ENCODE peak calls at places on chromosomes 4 and X, in six cellular contexts. M, T, Z, U, R and F are unnamed samples.

GRCh38 chr4:53015681-53016080 is 153.6 kb downstream of the RASL11B start:
- DNase-seq in R (no peak), T (no peak), Z (peak), U (no peak), M (no peak), F (no peak)

GRCh38 chrX:68403060-68403459 is 30.2 kb downstream of the OPHN1 start:
- DNase-seq in Z (no peak), M (no peak), R (no peak), T (no peak), U (no peak), F (no peak)

GRCh38 chr4:176774852-176775251 is 17.9 kb downstream of the VEGFC start:
- DNase-seq in M (no peak), T (no peak), R (no peak), U (no peak), Z (no peak), F (no peak)

GRCh38 chr4:82784615-82785247 is 13.9 kb downstream of the SCD5 start:
- DNase-seq in M (no peak), T (no peak), U (no peak), R (peak), Z (no peak), F (no peak)

GRCh38 chrX:130171446-130172126 is at the start of gene RAB33A:
- DNase-seq in U (peak), T (peak), Z (no peak), M (no peak), R (peak), F (no peak)

GRCh38 chr4:178632415-178632814 is 1190.2 kb upstream of the AGA start:
- DNase-seq in R (no peak), U (no peak), Z (no peak), T (no peak), M (no peak), F (no peak)

GRCh38 chrX:44884944-44885343 is 12.0 kb downstream of the KDM6A start:
- DNase-seq in T (no peak), U (no peak), R (no peak), M (no peak), Z (no peak), F (no peak)

GRCh38 chr4:81030617-81031388 is at the start of gene BMP3:
- DNase-seq in R (no peak), U (peak), M (peak), Z (no peak), T (no peak), F (peak)

GRCh38 chr4:143357161-143357845 is 20.6 kb downstream of the GAB1 start:
- DNase-seq in Z (no peak), R (no peak), U (no peak), T (no peak), M (no peak), F (no peak)

GRCh38 chr4:19844436-19844835 is 407.3 kb upstream of the SLIT2 start:
- DNase-seq in T (no peak), R (no peak), M (no peak), Z (no peak), U (no peak), F (no peak)

GRCh38 chr4:23022032-23022431 is 329.3 kb downstream of the GBA3 start:
- DNase-seq in M (no peak), T (no peak), Z (peak), U (no peak), R (no peak), F (no peak)

GRCh38 chrX:128294198-128294597 is 242.0 kb upstream of the ACTRT1 start:
- DNase-seq in U (no peak), Z (no peak), R (no peak), M (no peak), T (no peak), F (no peak)

GRCh38 chrX:14528629-14529287 is 578 bp upstream of the GLRA2 start:
- DNase-seq in U (peak), Z (peak), R (peak), T (peak), M (peak), F (no peak)

GRCh38 chr4:183364025-183364424 is 41.8 kb upstream of the CLDN24 start:
- DNase-seq in M (no peak), R (no peak), U (no peak), Z (no peak), T (no peak), F (no peak)

GRCh38 chr4:153148796-153149195 is 55.4 kb upstream of the TRIM2 start:
- DNase-seq in T (no peak), R (no peak), M (no peak), Z (no peak), U (no peak), F (no peak)

GRCh38 chr4:65943076-65943475 is 272.8 kb upstream of the EPHA5 start:
- DNase-seq in Z (peak), M (no peak), U (no peak), R (no peak), T (no peak), F (no peak)

GRCh38 chr4:126269106-126269505 is 954.4 kb downstream of the FAT4 start:
- DNase-seq in Z (no peak), U (no peak), M (no peak), T (no peak), R (no peak), F (no peak)

GRCh38 chr4:86640469-86640868 is 46.4 kb downstream of the PTPN13 start:
- DNase-seq in R (no peak), T (no peak), U (no peak), M (no peak), Z (no peak), F (no peak)

GRCh38 chr4:77712675-77713074 is 106.5 kb downstream of the CNOT6L start:
- DNase-seq in Z (no peak), M (no peak), U (no peak), T (no peak), R (no peak), F (no peak)

GRCh38 chr4:146975535-146975934 is 29.9 kb upstream of the TTC29 start:
- DNase-seq in U (no peak), M (no peak), R (no peak), Z (no peak), T (no peak), F (no peak)

GRCh38 chr4:161642708-161643107 is 521.1 kb downstream of the FSTL5 start:
- DNase-seq in T (no peak), M (no peak), U (no peak), R (no peak), Z (no peak), F (no peak)

GRCh38 chr4:150302553-150302952 is 224.3 kb downstream of the DCLK2 start:
- DNase-seq in T (no peak), R (no peak), Z (peak), U (no peak), M (no peak), F (no peak)

GRCh38 chr4:38659346-38659745 is 4.7 kb upstream of the KLF3 start:
- DNase-seq in M (no peak), U (no peak), T (no peak), R (no peak), Z (no peak), F (no peak)

GRCh38 chr4:22744478-22745062 is 51.8 kb downstream of the GBA3 start:
- DNase-seq in T (no peak), M (no peak), R (no peak), Z (no peak), U (no peak), F (no peak)

GRCh38 chr4:6696611-6697010 is 2.9 kb downstream of the S100P start:
- DNase-seq in U (no peak), M (no peak), Z (no peak), R (no peak), T (no peak), F (no peak)

GRCh38 chrX:118562574-118563164 is 67.1 kb downstream of the DOCK11 start:
- DNase-seq in Z (no peak), R (no peak), M (no peak), T (no peak), U (no peak), F (no peak)

GRCh38 chrX:154458116-154458953 is at the start of gene PLXNA3:
- DNase-seq in M (peak), T (peak), Z (no peak), U (peak), R (peak), F (no peak)

GRCh38 chr4:157076578-157076947 is 613 bp downstream of the GLRB start:
- DNase-seq in Z (no peak), T (peak), R (no peak), U (no peak), M (peak), F (no peak)

GRCh38 chr4:118817178-118817930 is 18.6 kb downstream of the SEC24D start:
- DNase-seq in M (no peak), R (no peak), T (no peak), Z (no peak), U (no peak), F (no peak)

GRCh38 chrX:120512627-120513026 is 43.5 kb upstream of the LAMP2 start:
- DNase-seq in M (no peak), T (no peak), U (no peak), R (no peak), Z (no peak), F (no peak)

GRCh38 chrX:120517936-120518335 is 42.8 kb downstream of the CUL4B start:
- DNase-seq in M (no peak), R (no peak), T (no peak), U (no peak), Z (peak), F (no peak)

GRCh38 chrX:120512222-120512621 is 43.1 kb upstream of the LAMP2 start:
- DNase-seq in U (no peak), R (no peak), Z (no peak), T (no peak), M (no peak), F (no peak)

GRCh38 chrX:120514236-120514635 is 45.1 kb upstream of the LAMP2 start:
- DNase-seq in U (no peak), Z (peak), M (no peak), R (no peak), T (peak), F (no peak)
- TF ChIP-seq CTCF in U (no peak), Z (peak), M (no peak), R (no peak), T (peak), F (peak)

DNA sequence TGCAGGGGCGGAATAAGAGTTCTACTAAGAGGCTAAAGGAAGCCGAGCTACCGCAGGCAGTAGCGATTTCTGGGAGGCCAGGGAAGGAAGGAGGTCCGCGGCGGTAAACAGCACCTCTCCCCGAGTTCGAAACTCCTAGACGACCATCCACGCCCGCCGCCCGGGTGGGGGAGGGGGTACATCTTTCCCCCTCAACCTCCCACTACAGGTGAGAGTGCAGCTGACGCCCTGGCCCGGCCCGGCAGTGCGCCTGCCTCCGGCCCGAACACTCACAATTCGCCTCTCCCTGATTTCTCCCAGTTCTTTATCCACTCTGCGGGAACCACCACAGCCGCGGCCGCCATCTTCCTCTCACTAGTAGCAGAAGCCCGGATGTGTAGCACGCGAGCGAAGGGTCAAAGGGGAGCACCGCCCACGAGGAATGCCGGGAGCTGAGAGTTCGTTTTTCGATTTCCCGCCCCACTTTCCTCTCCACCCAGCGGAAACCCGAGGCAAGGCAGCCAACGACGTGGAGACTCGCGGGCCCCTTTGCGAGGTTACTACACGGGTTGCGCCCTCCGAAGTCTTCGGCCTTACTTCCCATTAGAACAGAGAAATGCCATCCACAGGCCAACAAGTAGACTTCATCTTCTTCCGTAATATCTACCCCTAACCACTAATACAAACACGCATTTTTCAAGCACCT is at the start of gene THOC2:
- DNase-seq in Z (peak), R (peak), T (peak), M (peak), U (peak), F (peak)
- TF ChIP-seq CTCF in Z (peak), R (no peak), T (no peak), M (no peak), U (peak), F (peak)

GRCh38 chr4:116585240-116585639 is 500.1 kb downstream of the TRAM1L1 start:
- DNase-seq in M (no peak), Z (no peak), T (no peak), U (no peak), R (no peak), F (no peak)
- TF ChIP-seq CTCF in M (no peak), Z (no peak), T (no peak), U (no peak), R (no peak), F (no peak)

DNA sequence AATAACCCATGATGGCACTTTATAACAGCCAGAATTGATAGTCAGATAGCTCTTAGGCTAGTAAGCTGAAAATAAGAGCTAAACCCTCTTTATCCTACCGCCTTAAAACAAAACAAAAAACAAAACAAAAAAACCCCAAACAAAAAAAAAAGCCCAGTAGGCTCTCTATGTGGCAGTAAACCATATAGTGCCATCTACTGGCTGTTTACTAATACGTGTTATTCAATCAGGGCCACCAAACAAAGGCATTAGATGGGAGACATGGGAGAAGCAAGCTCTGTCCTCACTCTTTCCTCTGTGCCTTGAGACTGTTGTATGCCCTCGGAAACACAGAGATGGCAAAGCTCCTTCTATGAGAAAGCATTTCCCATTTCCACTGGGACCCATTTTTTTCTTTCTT is 148.8 kb upstream of the MID1 start:
- DNase-seq in U (no peak), R (no peak), T (peak), Z (no peak), M (no peak), F (no peak)
- TF ChIP-seq CTCF in U (peak), R (no peak), T (peak), Z (peak), M (peak), F (peak)

DNA sequence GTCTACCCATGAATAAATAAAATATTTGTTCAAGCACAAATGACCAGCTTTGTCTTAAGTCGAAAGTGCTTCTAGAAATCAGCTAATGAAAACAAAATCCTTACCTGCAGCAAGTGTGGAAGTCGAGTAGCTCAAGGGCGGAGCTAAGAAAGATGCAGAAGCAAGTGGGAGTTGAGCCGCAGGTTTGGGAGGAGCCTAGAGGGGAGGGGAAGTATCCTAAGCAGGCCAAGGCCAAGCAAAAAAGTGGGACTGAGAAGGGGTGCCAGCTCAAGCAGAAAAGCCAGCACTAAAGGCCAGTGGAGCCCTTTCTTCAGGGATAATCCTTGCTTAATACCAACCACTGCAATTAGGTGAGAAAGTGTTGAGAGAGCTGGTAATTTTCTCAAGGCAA is 60.8 kb downstream of the DLG3 start:
- DNase-seq in T (no peak), U (no peak), M (no peak), R (no peak), Z (no peak), F (no peak)
- TF ChIP-seq CTCF in T (no peak), U (no peak), M (no peak), R (no peak), Z (no peak), F (no peak)